ENCODE peak calls at places on chromosomes 16 and 17, in four cellular contexts. H is IMR-90, D is mesendoderm, R is H1. G is an unnamed sample.

GRCh38 chr16:81231014-81231413 is 7.5 kb upstream of the BCO1 start:
- DNase-seq in H (no peak), R (no peak), D (no peak), G (no peak)

GRCh38 chr17:9356488-9356911 is 219.1 kb downstream of the STX8 start:
- DNase-seq in R (no peak), H (no peak), D (no peak), G (no peak)

GRCh38 chr16:84774810-84775209 is 45.0 kb upstream of the CRISPLD2 start:
- DNase-seq in R (no peak), H (peak; percentile 98), D (no peak), G (no peak)

GRCh38 chr16:88911148-88911945 is 44.9 kb upstream of the PABPN1L start:
- DNase-seq in R (no peak), H (peak; percentile 15), D (no peak), G (no peak)

GRCh38 chr16:81401035-81401950 is 43.3 kb upstream of the CMIP start:
- DNase-seq in D (no peak), R (no peak), H (peak; percentile 62), G (no peak)

GRCh38 chr17:17853811-17854527 is 17.2 kb upstream of the SREBF1 start:
- DNase-seq in R (no peak), H (no peak), D (no peak), G (no peak)

GRCh38 chr17:58313815-58314705 is 14.5 kb downstream of the TSPOAP1 start:
- DNase-seq in D (no peak), R (peak; percentile 31), H (no peak), G (no peak)

GRCh38 chr17:28482551-28483199 is 9.2 kb downstream of the SLC13A2 start:
- DNase-seq in D (no peak), R (no peak), H (no peak), G (no peak)

GRCh38 chr17:17751489-17751995 is 70.3 kb downstream of the RAI1 start:
- DNase-seq in D (no peak), R (no peak), H (no peak), G (no peak)

GRCh38 chr17:6544770-6545169 is 11.6 kb downstream of the PITPNM3 start:
- DNase-seq in R (peak; percentile 70), H (no peak), D (no peak), G (peak; percentile 85)

GRCh38 chr17:73304971-73305786 is 6.6 kb downstream of the CDC42EP4 start:
- DNase-seq in R (peak; percentile 63), H (peak; percentile 78), D (peak; percentile 87), G (peak; percentile 85)

GRCh38 chr17:83173997-83174858 is 94.8 kb downstream of the METRNL start:
- DNase-seq in D (no peak), H (peak; percentile 21), R (peak; percentile 36), G (peak; percentile 29)

GRCh38 chr17:63406689-63407330 is 39.3 kb downstream of the CYB561 start:
- DNase-seq in R (peak; percentile 67), D (peak; percentile 92), H (peak; percentile 97), G (peak; percentile 87)

GRCh38 chr17:36008998-36009665 is 7.8 kb upstream of the CCL15 start:
- DNase-seq in H (peak; percentile 12), R (peak; percentile 69), D (peak; percentile 9), G (peak; percentile 50)

GRCh38 chr16:65702707-65703402 is 581.0 kb upstream of the CDH11 start:
- DNase-seq in D (peak; percentile 32), R (no peak), H (no peak), G (no peak)

GRCh38 chr16:10040136-10041080 is 141.8 kb downstream of the GRIN2A start:
- DNase-seq in R (no peak), H (no peak), D (peak; percentile 28), G (peak; percentile 62)

GRCh38 chr17:69819316-69820087 is 255.5 kb upstream of the KCNJ16 start:
- DNase-seq in H (peak; percentile 67), R (no peak), D (no peak), G (no peak)

GRCh38 chr16:788399-789126 is at the start of gene CHTF18:
- DNase-seq in D (peak; percentile 95), R (peak; percentile 93), H (peak; percentile 86), G (peak; percentile 94)

GRCh38 chr16:4935231-4935855 is 1.6 kb downstream of the PPL start:
- DNase-seq in R (no peak), H (no peak), D (no peak), G (no peak)

GRCh38 chr16:89695086-89695874 is 6.2 kb downstream of the SPATA2L start:
- DNase-seq in D (no peak), R (no peak), H (no peak), G (no peak)

GRCh38 chr17:33750943-33751701 is 458.0 kb upstream of the ASIC2 start:
- DNase-seq in H (peak; percentile 42), R (peak; percentile 89), D (peak; percentile 81), G (peak; percentile 92)

GRCh38 chr16:58127033-58127556 is 2.1 kb downstream of the CFAP20 start:
- DNase-seq in R (no peak), D (peak; percentile 64), H (peak; percentile 43), G (no peak)

GRCh38 chr17:42655528-42655927 is 3.6 kb upstream of the TUBG2 start:
- DNase-seq in D (no peak), R (no peak), H (peak; percentile 93), G (no peak)

GRCh38 chr16:89004209-89004831 is 27.3 kb upstream of the CBFA2T3 start:
- DNase-seq in H (no peak), D (no peak), R (peak; percentile 45), G (no peak)

GRCh38 chr17:82439829-82440365 is 10.7 kb downstream of the CYBC1 start:
- DNase-seq in H (no peak), D (no peak), R (no peak), G (peak; percentile 39)

GRCh38 chr17:60729854-60730253 is 52.2 kb downstream of the BCAS3 start:
- DNase-seq in D (peak; percentile 8), H (peak; percentile 4), R (no peak), G (no peak)

GRCh38 chr17:17540278-17540906 is 44.2 kb upstream of the RASD1 start:
- DNase-seq in D (no peak), R (no peak), H (no peak), G (no peak)

GRCh38 chr17:44333371-44333770 is 8.7 kb upstream of the SLC25A39 start:
- DNase-seq in D (no peak), H (no peak), R (no peak), G (peak; percentile 32)

GRCh38 chr17:3529817-3530741 is 27.5 kb downstream of the TRPV3 start:
- DNase-seq in H (no peak), D (peak; percentile 99), R (no peak), G (peak; percentile 72)

GRCh38 chr17:28997811-28998210 is 8.0 kb downstream of the SEZ6 start:
- DNase-seq in D (no peak), R (no peak), H (no peak), G (no peak)

GRCh38 chr17:6872941-6873340 is 41.4 kb upstream of the TEKT1 start:
- DNase-seq in H (no peak), D (no peak), R (no peak), G (no peak)

GRCh38 chr17:37820313-37821024 is 75.6 kb upstream of the HNF1B start:
- DNase-seq in D (no peak), H (no peak), R (no peak), G (no peak)

GRCh38 chr17:42675984-42676423 is 790 bp downstream of the PLEKHH3 start:
- DNase-seq in R (no peak), D (peak; percentile 67), H (peak; percentile 45), G (peak; percentile 64)

GRCh38 chr17:35460354-35460851 is 11.8 kb upstream of the SLFN13 start:
- DNase-seq in R (peak; percentile 77), D (peak; percentile 87), H (no peak), G (peak; percentile 98)

GRCh38 chr17:56543280-56543679 is 50.2 kb upstream of the NOG start:
- DNase-seq in H (no peak), R (no peak), D (peak; percentile 26), G (no peak)

GRCh38 chr17:77484096-77484495 is 343.3 kb downstream of the SEC14L1 start:
- DNase-seq in D (no peak), R (no peak), H (no peak), G (no peak)
- H3K56ac ChIP-seq in D (no peak overlapping the region), R (no peak overlapping the region), H (no peak overlapping the region), G (no peak overlapping the region)

GRCh38 chr16:87203060-87203656 is 114.0 kb downstream of the C16orf95 start:
- DNase-seq in H (peak; percentile 77), R (peak; percentile 92), D (peak; percentile 86), G (peak; percentile 88)

GRCh38 chr16:87201777-87202176 is 115.4 kb downstream of the C16orf95 start:
- DNase-seq in R (no peak), D (no peak), H (no peak), G (no peak)

GRCh38 chr16:87200637-87201036 is 116.6 kb downstream of the C16orf95 start:
- DNase-seq in R (no peak), D (no peak), H (no peak), G (no peak)

GRCh38 chr16:87201052-87201451 is 116.1 kb downstream of the C16orf95 start:
- DNase-seq in R (no peak), H (peak; percentile 99), D (no peak), G (no peak)

DNA sequence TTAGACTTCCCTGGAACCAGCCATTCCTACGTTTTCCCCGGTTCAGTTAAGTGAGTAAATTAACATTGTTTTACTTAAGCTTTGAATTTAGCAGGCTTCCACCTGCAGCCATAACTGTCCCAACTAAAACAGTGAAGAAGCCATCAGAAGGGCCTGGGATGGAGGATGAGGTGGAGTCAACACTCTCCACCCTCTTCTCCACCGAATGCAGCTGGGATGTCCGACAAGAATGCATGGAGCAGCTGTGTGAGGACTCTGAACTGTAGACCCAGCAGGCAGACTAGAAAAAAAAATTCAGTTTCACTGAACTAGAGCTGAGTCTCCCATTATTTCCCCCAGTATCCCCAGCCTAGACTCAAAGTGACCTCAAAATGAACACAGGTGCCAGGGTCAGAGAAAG is 114.8 kb downstream of the C16orf95 start:
- DNase-seq in D (no peak), H (peak; percentile 30), R (no peak), G (no peak)
- H2AK5ac ChIP-seq in D (no peak overlapping the region), H (peak overlapping the region; percentile 93), R (no peak overlapping the region), G (no peak overlapping the region)

GRCh38 chr17:76451480-76451879 is 1.5 kb downstream of the UBE2O start:
- DNase-seq in H (no peak), R (no peak), D (no peak), G (no peak)

GRCh38 chr17:76446449-76447231 is 6.3 kb downstream of the UBE2O start:
- DNase-seq in H (peak; percentile 92), D (peak; percentile 86), R (no peak), G (peak; percentile 56)

GRCh38 chr17:76452102-76452645 is 778 bp downstream of the UBE2O start:
- DNase-seq in H (no peak), R (no peak), D (peak; percentile 37), G (no peak)

GRCh38 chr17:76447931-76448652 is 4.9 kb downstream of the UBE2O start:
- DNase-seq in R (no peak), D (no peak), H (peak; percentile 41), G (no peak)

DNA sequence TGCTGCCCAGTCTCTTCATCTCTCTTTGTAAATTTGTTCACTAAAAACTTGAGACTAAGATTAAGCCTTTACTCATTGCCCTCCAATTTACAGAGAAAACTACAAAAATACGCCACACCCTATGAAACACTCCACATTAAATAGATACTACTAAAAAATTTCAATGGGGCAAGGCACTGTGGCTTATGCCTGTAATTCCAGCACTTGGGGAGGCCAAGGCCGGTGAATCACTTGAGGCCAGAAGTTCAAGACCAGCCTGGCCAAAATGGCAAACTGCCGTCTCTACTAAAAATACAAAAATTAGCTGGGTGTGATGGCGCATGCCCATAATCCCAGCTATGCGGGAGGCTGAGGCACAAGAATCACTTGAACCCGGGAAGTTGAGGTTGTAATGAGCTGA is 3.8 kb downstream of the UBE2O start:
- DNase-seq in H (no peak), R (no peak), D (no peak), G (no peak)
- H3K56ac ChIP-seq in H (no peak overlapping the region), R (no peak overlapping the region), D (no peak overlapping the region), G (no peak overlapping the region)

GRCh38 chr16:46830902-46831647 is at the start of gene C16orf87:
- DNase-seq in R (peak; percentile 92), H (peak; percentile 92), D (peak; percentile 95), G (peak; percentile 92)
- H2AK5ac ChIP-seq in R (no peak within 1 kb of the TSS), H (peak within 1 kb of the TSS; percentile 91), D (no peak within 1 kb of the TSS), G (no peak within 1 kb of the TSS)

GRCh38 chr17:50505731-50506130 is 2.5 kb upstream of the MYCBPAP start:
- DNase-seq in H (no peak), R (no peak), D (no peak), G (no peak)
- H3K56ac ChIP-seq in H (no peak overlapping the region), R (no peak overlapping the region), D (no peak overlapping the region), G (no peak overlapping the region)

G was measured in H9.